ENCODE peak calls at places on chromosomes 11 and 22, in five cellular contexts. Q is A549, E is K562, P is IMR-90, O is H1. X is an unnamed sample.

GRCh38 chr11:122165972-122166371 is 50.0 kb upstream of the BLID start:
- DNase-seq in E (no peak), Q (no peak), O (no peak), P (no peak), X (no peak)

GRCh38 chr11:35146074-35146521 is 7.1 kb downstream of the CD44 start:
- DNase-seq in E (no peak), P (no peak), O (no peak), Q (no peak), X (no peak)

GRCh38 chr11:105392546-105392945 is 217.3 kb upstream of the GRIA4 start:
- DNase-seq in E (no peak), P (peak; percentile 34), O (no peak), Q (no peak), X (no peak)

GRCh38 chr11:10666976-10667892 is 26.3 kb downstream of the IRAG1 start:
- DNase-seq in P (peak; percentile 84), Q (no peak), O (no peak), E (no peak), X (no peak)

GRCh38 chr11:34625576-34625975 is 4.7 kb downstream of the EHF start:
- DNase-seq in Q (no peak), P (no peak), O (no peak), E (no peak), X (no peak)

GRCh38 chr22:49329636-49330035 is 498.0 kb downstream of the BRD1 start:
- DNase-seq in Q (no peak), E (no peak), P (no peak), O (no peak), X (no peak)

GRCh38 chr22:38973289-38974169 is 8.6 kb upstream of the APOBEC3B start:
- DNase-seq in E (peak; percentile 52), O (peak; percentile 25), P (peak; percentile 17), Q (peak; percentile 58), X (peak; percentile 42)

GRCh38 chr11:108733479-108734116 is 68.7 kb downstream of the DDX10 start:
- DNase-seq in E (no peak), Q (no peak), O (no peak), P (peak; percentile 62), X (no peak)

GRCh38 chr11:102318469-102318868 is 1.2 kb downstream of the BIRC3 start:
- DNase-seq in O (no peak), P (peak; percentile 48), E (no peak), Q (peak; percentile 50), X (no peak)

GRCh38 chr11:17256512-17256911 is 20.0 kb upstream of the NUCB2 start:
- DNase-seq in E (no peak), Q (no peak), P (peak; percentile 99), O (no peak), X (no peak)

GRCh38 chr22:33327348-33327860 is 269.2 kb upstream of the SYN3 start:
- DNase-seq in E (no peak), Q (no peak), P (no peak), O (no peak), X (no peak)

GRCh38 chr22:31647066-31647465 is 14.9 kb downstream of the PISD start:
- DNase-seq in P (no peak), O (no peak), E (no peak), Q (no peak), X (no peak)

GRCh38 chr11:82988936-82989627 is 82.6 kb downstream of the RAB30 start:
- DNase-seq in P (peak; percentile 33), O (no peak), Q (no peak), E (peak; percentile 19), X (peak; percentile 96)

GRCh38 chr22:25881353-25881752 is 139.4 kb downstream of the MYO18B start:
- DNase-seq in P (no peak), O (no peak), E (no peak), Q (no peak), X (no peak)

GRCh38 chr11:9351321-9351881 is 33.1 kb upstream of the IPO7 start:
- DNase-seq in Q (no peak), E (no peak), P (no peak), O (no peak), X (no peak)

GRCh38 chr22:48938741-48939140 is 888.9 kb downstream of the BRD1 start:
- DNase-seq in Q (no peak), P (no peak), O (no peak), E (no peak), X (no peak)

GRCh38 chr22:41341012-41341411 is 39.7 kb downstream of the ZC3H7B start:
- DNase-seq in O (no peak), P (no peak), E (no peak), Q (no peak), X (no peak)

GRCh38 chr11:1435820-1436467 is 46.2 kb downstream of the BRSK2 start:
- DNase-seq in E (peak; percentile 84), O (no peak), P (no peak), Q (peak; percentile 52), X (no peak)

GRCh38 chr22:38202437-38203089 is 769 bp downstream of the MAFF start:
- DNase-seq in O (no peak), Q (no peak), E (no peak), P (peak; percentile 92), X (peak; percentile 50)

GRCh38 chr11:85643255-85643654 is 4.5 kb upstream of the TMEM126A start:
- DNase-seq in Q (no peak), O (no peak), P (no peak), E (no peak), X (no peak)

GRCh38 chr22:25488244-25489020 is 76.0 kb upstream of the GRK3 start:
- DNase-seq in Q (peak; percentile 13), O (no peak), P (peak; percentile 91), E (no peak), X (peak; percentile 52)

GRCh38 chr22:19368876-19369275 is 62.7 kb downstream of the HIRA start:
- DNase-seq in Q (no peak), O (no peak), P (no peak), E (no peak), X (no peak)

GRCh38 chr11:129281471-129282268 is 89.5 kb upstream of the ARHGAP32 start:
- DNase-seq in O (no peak), E (no peak), P (no peak), Q (no peak), X (no peak)

GRCh38 chr11:129282634-129283033 is 90.5 kb upstream of the ARHGAP32 start:
- DNase-seq in P (no peak), E (no peak), O (no peak), Q (no peak), X (no peak)

GRCh38 chr11:129280027-129280811 is 88.1 kb upstream of the ARHGAP32 start:
- DNase-seq in Q (no peak), E (no peak), O (no peak), P (peak; percentile 65), X (peak; percentile 58)

GRCh38 chr11:129285387-129285786 is 90.3 kb upstream of the BARX2 start:
- DNase-seq in P (no peak), E (no peak), Q (no peak), O (no peak), X (no peak)

DNA sequence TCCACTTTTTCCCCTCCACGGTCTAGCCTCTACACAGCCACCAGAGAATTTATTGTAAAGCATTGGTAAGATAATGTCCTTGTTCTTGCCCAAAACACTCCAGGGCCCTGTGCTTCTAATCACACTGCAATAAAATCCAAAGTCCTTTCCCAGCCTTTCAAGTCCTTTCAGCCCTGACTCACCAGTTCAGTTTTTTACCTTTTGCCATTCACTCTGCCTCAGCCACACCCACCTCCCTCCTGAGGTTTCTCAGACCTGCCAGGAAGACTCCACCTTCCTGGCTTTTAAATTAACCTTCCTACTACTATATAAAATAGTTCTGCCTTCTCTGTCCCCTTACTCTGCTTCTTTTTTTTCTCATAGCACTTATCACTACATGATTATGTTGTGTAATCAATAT is 91.0 kb upstream of the ARHGAP32 start:
- DNase-seq in E (no peak), O (no peak), Q (no peak), P (no peak), X (peak; percentile 40)
- TF ChIP-seq MAFK in E (no peak), O (no peak), Q (no peak), P (no peak), X (no peak)

DNA sequence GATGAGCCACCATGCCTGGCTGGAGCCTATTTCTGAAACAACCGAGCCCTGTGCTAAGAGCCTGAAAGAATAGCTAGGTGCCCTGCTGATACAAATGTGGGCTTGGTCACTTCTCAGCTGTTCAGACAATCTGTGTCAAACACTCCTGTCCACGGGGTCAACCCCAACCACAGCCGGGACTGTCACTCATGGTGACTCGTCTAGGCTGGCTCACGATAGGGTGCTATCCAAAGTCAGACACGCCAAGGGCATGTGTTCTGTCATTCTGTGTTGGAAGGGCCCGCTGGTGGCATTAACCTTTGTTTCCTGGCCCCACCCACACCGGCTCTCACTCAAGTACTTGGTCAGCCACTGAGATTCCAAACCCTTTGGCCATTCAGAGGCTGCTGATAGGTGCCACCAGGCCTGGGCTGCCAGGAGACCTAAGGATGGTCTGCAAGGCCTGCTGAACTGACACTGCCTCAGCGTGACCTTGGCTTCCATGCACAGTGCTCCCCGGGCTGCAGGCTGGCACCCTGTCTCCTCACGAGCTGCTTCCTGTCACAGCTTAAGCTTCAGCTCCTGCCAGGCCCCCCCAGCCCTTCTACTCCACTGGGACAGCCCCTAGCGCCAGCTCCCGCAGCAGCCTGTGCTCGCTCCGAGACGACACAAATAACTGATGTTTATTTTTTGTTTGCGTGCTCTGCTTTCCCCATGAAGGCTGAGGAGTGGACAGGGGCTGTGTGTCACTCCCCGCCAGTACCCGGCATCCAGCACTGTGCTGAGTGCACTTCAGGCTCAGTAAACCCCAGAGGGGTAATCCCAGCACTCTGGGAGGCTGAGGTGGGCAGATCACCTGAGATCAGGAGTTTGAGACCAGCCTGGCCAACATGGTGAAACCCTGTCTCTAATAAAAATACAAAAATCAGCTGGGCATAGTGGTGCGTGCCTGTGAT is 14.3 kb upstream of the CDC42BPG start:
- DNase-seq in O (no peak), E (no peak), P (no peak), Q (no peak), X (no peak)
- TF ChIP-seq MAFK in O (no peak), E (no peak), P (no peak), Q (no peak), X (no peak)

GRCh38 chr11:62558669-62559068 is 12.1 kb upstream of the AHNAK start:
- DNase-seq in O (no peak), E (no peak), Q (no peak), P (no peak), X (no peak)

GRCh38 chr11:62556102-62556871 is 9.7 kb upstream of the AHNAK start:
- DNase-seq in O (peak; percentile 63), Q (peak; percentile 99), P (peak; percentile 95), E (peak; percentile 61), X (no peak)

GRCh38 chr11:62555464-62556092 is 9.0 kb upstream of the AHNAK start:
- DNase-seq in E (no peak), Q (peak; percentile 26), O (no peak), P (peak; percentile 30), X (no peak)

GRCh38 chr11:62559204-62559603 is 12.6 kb upstream of the AHNAK start:
- DNase-seq in O (no peak), E (no peak), P (no peak), Q (no peak), X (no peak)

GRCh38 chr11:62556872-62557631 is 10.4 kb upstream of the AHNAK start:
- DNase-seq in P (peak; percentile 11), O (no peak), Q (no peak), E (no peak), X (no peak)
- TF ChIP-seq MAFK in P (no peak), O (no peak), Q (no peak), E (no peak), X (no peak)

DNA sequence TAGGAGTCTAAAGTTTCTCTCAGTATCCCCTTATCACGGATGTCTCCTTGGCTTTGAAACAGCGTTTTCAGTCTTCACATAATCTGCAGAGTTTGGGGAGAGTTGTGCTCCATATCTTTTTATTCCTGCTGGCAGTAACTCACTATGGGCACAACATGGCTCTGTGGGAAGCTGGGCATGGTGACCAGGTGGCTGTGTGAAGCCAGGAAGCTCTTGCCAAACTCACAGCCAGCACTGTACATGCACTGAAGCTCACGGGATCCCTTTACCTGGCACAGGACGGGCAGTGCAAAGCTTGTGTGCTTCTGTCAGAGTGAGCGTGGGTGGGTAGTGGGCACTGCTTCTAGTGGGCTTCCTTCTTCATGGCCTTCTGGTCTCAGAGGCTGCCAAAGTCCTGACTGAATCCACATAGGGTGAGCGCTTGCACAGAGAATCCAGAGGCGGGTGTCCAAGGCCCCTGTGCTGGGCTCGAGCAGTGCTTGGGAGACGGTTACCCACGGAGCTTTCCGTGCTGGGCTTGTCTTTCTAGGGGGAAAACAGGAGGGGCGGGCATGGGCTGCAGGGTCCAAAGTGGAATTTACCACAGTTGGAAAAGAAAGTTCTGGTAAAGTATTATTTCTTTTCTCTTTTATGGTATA is 10.8 kb upstream of the KDM4E start:
- DNase-seq in Q (no peak), E (no peak), O (no peak), P (no peak), X (no peak)
- TF ChIP-seq MAFK in Q (no peak), E (no peak), O (no peak), P (no peak), X (no peak)